ENCODE peak calls at places on chromosomes 1 and 21, in four cellular contexts. One of them, this sample, is unnamed.

GRCh38 chr1:231104917-231105316 is 56.9 kb upstream of the TRIM67 start:
- DNase-seq in PC-9: no peak
- DNase-seq in heart right ventricle: no peak
- DNase-seq in HCT116: no peak
- DNase-seq in this sample: no peak

GRCh38 chr1:95323117-95323516 is 89.1 kb downstream of the RWDD3 start:
- DNase-seq in PC-9: no peak
- DNase-seq in heart right ventricle: no peak
- DNase-seq in HCT116: no peak
- DNase-seq in this sample: no peak

GRCh38 chr1:116832932-116833578 is 76.7 kb upstream of the PTGFRN start:
- DNase-seq in PC-9: no peak
- DNase-seq in heart right ventricle: no peak
- DNase-seq in HCT116: no peak
- DNase-seq in this sample: no peak

GRCh38 chr1:190578531-190578930 is 100.9 kb upstream of the BRINP3 start:
- DNase-seq in PC-9: no peak
- DNase-seq in heart right ventricle: no peak
- DNase-seq in HCT116: no peak
- DNase-seq in this sample: no peak

GRCh38 chr21:41411449-41412089 is 14.5 kb upstream of the MX1 start:
- DNase-seq in PC-9: no peak
- DNase-seq in heart right ventricle: no peak
- DNase-seq in HCT116: no peak
- DNase-seq in this sample: no peak

GRCh38 chr1:223298706-223299105 is 65.3 kb downstream of the SUSD4 start:
- DNase-seq in PC-9: no peak
- DNase-seq in heart right ventricle: no peak
- DNase-seq in HCT116: no peak
- DNase-seq in this sample: no peak

GRCh38 chr1:233631810-233632375 is 18.0 kb downstream of the KCNK1 start:
- DNase-seq in PC-9: no peak
- DNase-seq in heart right ventricle: no peak
- DNase-seq in HCT116: no peak
- DNase-seq in this sample: no peak

GRCh38 chr1:182080955-182081582 is 19.6 kb upstream of the ZNF648 start:
- DNase-seq in PC-9: peak; percentile 16
- DNase-seq in heart right ventricle: peak; percentile 19
- DNase-seq in HCT116: peak; percentile 29
- DNase-seq in this sample: no peak

GRCh38 chr1:54342306-54342705 is 63.9 kb downstream of the SSBP3 start:
- DNase-seq in PC-9: no peak
- DNase-seq in heart right ventricle: no peak
- DNase-seq in HCT116: no peak
- DNase-seq in this sample: no peak

GRCh38 chr1:240575976-240576666 is 35.8 kb downstream of the GREM2 start:
- DNase-seq in PC-9: no peak
- DNase-seq in heart right ventricle: no peak
- DNase-seq in HCT116: no peak
- DNase-seq in this sample: no peak

GRCh38 chr1:19096036-19096833 is 113.8 kb downstream of the UBR4 start:
- DNase-seq in PC-9: peak; percentile 49
- DNase-seq in heart right ventricle: peak; percentile 53
- DNase-seq in HCT116: peak; percentile 6
- DNase-seq in this sample: no peak

GRCh38 chr21:28821276-28822063 is 171.2 kb downstream of the LTN1 start:
- DNase-seq in PC-9: no peak
- DNase-seq in heart right ventricle: no peak
- DNase-seq in HCT116: no peak
- DNase-seq in this sample: no peak

GRCh38 chr1:146031476-146031875 is 9.9 kb upstream of the HJV start:
- DNase-seq in PC-9: no peak
- DNase-seq in heart right ventricle: no peak
- DNase-seq in HCT116: no peak
- DNase-seq in this sample: no peak

GRCh38 chr1:6028042-6028895 is 17.4 kb upstream of the KCNAB2 start:
- DNase-seq in PC-9: no peak
- DNase-seq in heart right ventricle: no peak
- DNase-seq in HCT116: no peak
- DNase-seq in this sample: no peak

GRCh38 chr1:168236836-168237611 is 11.2 kb downstream of the SFT2D2 start:
- DNase-seq in PC-9: no peak
- DNase-seq in heart right ventricle: no peak
- DNase-seq in HCT116: no peak
- DNase-seq in this sample: no peak

GRCh38 chr1:25065246-25066238 is 135.5 kb upstream of the RUNX3 start:
- DNase-seq in PC-9: no peak
- DNase-seq in heart right ventricle: no peak
- DNase-seq in HCT116: no peak
- DNase-seq in this sample: no peak

GRCh38 chr1:214570442-214570841 is 19.0 kb upstream of the PTPN14 start:
- DNase-seq in PC-9: no peak
- DNase-seq in heart right ventricle: no peak
- DNase-seq in HCT116: no peak
- DNase-seq in this sample: no peak

GRCh38 chr21:38989097-38989744 is 183.5 kb downstream of the ETS2 start:
- DNase-seq in PC-9: no peak
- DNase-seq in heart right ventricle: no peak
- DNase-seq in HCT116: no peak
- DNase-seq in this sample: no peak

GRCh38 chr21:46100426-46100825 is 2.5 kb downstream of the COL6A2 start:
- DNase-seq in PC-9: no peak
- DNase-seq in heart right ventricle: peak; percentile 2
- DNase-seq in HCT116: no peak
- DNase-seq in this sample: no peak

GRCh38 chr1:205456868-205457724 is 1.3 kb upstream of the BLACAT1 start:
- DNase-seq in PC-9: no peak
- DNase-seq in heart right ventricle: no peak
- DNase-seq in HCT116: no peak
- DNase-seq in this sample: no peak

GRCh38 chr1:201748331-201748730 is 80.6 kb upstream of the IPO9 start:
- DNase-seq in PC-9: peak; percentile 54
- DNase-seq in heart right ventricle: no peak
- DNase-seq in HCT116: no peak
- DNase-seq in this sample: peak; percentile 74

GRCh38 chr1:227234998-227235405 is 83.3 kb downstream of the CDC42BPA start:
- DNase-seq in PC-9: peak; percentile 19
- DNase-seq in heart right ventricle: peak; percentile 27
- DNase-seq in HCT116: peak; percentile 63
- DNase-seq in this sample: peak; percentile 16

GRCh38 chr21:44612029-44612486 is at the start of gene KRTAP10-8:
- DNase-seq in PC-9: no peak
- DNase-seq in heart right ventricle: no peak
- DNase-seq in HCT116: no peak
- DNase-seq in this sample: no peak

GRCh38 chr1:199463521-199464127 is 563.9 kb upstream of the NR5A2 start:
- DNase-seq in PC-9: peak; percentile 18
- DNase-seq in heart right ventricle: no peak
- DNase-seq in HCT116: peak; percentile 40
- DNase-seq in this sample: peak; percentile 54

GRCh38 chr1:105934806-105935205 is 1121.7 kb upstream of the PRMT6 start:
- DNase-seq in PC-9: no peak
- DNase-seq in heart right ventricle: no peak
- DNase-seq in HCT116: no peak
- DNase-seq in this sample: no peak

GRCh38 chr1:235131961-235132360 is 3.3 kb upstream of the TOMM20 start:
- DNase-seq in PC-9: no peak
- DNase-seq in heart right ventricle: no peak
- DNase-seq in HCT116: no peak
- DNase-seq in this sample: no peak

GRCh38 chr1:21620461-21620860 is 48.7 kb downstream of the RAP1GAP start:
- DNase-seq in PC-9: no peak
- DNase-seq in heart right ventricle: no peak
- DNase-seq in HCT116: no peak
- DNase-seq in this sample: no peak

GRCh38 chr1:201695607-201696006 is 133.3 kb upstream of the IPO9 start:
- DNase-seq in PC-9: no peak
- DNase-seq in heart right ventricle: no peak
- DNase-seq in HCT116: no peak
- DNase-seq in this sample: no peak

GRCh38 chr21:29092102-29092959 is 18.9 kb upstream of the CCT8 start:
- DNase-seq in PC-9: no peak
- DNase-seq in heart right ventricle: no peak
- DNase-seq in HCT116: no peak
- DNase-seq in this sample: no peak

GRCh38 chr1:4687943-4688342 is 33.5 kb downstream of the AJAP1 start:
- DNase-seq in PC-9: no peak
- DNase-seq in heart right ventricle: no peak
- DNase-seq in HCT116: no peak
- DNase-seq in this sample: no peak
- TF ChIP-seq CTCF in PC-9: no peak
- TF ChIP-seq CTCF in heart right ventricle: no peak
- TF ChIP-seq CTCF in HCT116: no peak
- TF ChIP-seq CTCF in this sample: no peak

GRCh38 chr1:246987083-246987690 is 20.7 kb downstream of the ZNF695 start:
- DNase-seq in PC-9: no peak
- DNase-seq in heart right ventricle: no peak
- DNase-seq in HCT116: no peak
- DNase-seq in this sample: no peak
- H3K9me3 ChIP-seq in PC-9: peaks cover 38% of the 10 kb centered on the region
- H3K9me3 ChIP-seq in heart right ventricle: peaks cover 67% of the 10 kb centered on the region
- H3K9me3 ChIP-seq in HCT116: peaks cover 66% of the 10 kb centered on the region
- H3K9me3 ChIP-seq in this sample: peaks cover 40% of the 10 kb centered on the region

GRCh38 chr1:44609412-44609767 is 64.9 kb downstream of the TMEM53 start:
- DNase-seq in PC-9: peak; percentile 49
- DNase-seq in heart right ventricle: peak; percentile 48
- DNase-seq in HCT116: peak; percentile 10
- DNase-seq in this sample: no peak
- TF ChIP-seq CTCF in PC-9: peak; percentile 56
- TF ChIP-seq CTCF in heart right ventricle: peak; percentile 62
- TF ChIP-seq CTCF in HCT116: peak; percentile 18
- TF ChIP-seq CTCF in this sample: peak; percentile 74

GRCh38 chr1:158992787-158993312 is 16.9 kb upstream of the IFI16 start:
- DNase-seq in PC-9: no peak
- DNase-seq in heart right ventricle: no peak
- DNase-seq in HCT116: no peak
- DNase-seq in this sample: no peak
- H3K9me3 ChIP-seq in PC-9: no peaks in the 10 kb centered on the region
- H3K9me3 ChIP-seq in heart right ventricle: no peaks in the 10 kb centered on the region
- H3K9me3 ChIP-seq in HCT116: no peaks in the 10 kb centered on the region
- H3K9me3 ChIP-seq in this sample: no peaks in the 10 kb centered on the region

GRCh38 chr1:31756578-31756977 is 7.6 kb downstream of the ADGRB2 start:
- DNase-seq in PC-9: no peak
- DNase-seq in heart right ventricle: no peak
- DNase-seq in HCT116: no peak
- DNase-seq in this sample: no peak

GRCh38 chr1:31757989-31758388 is 6.2 kb downstream of the ADGRB2 start:
- DNase-seq in PC-9: no peak
- DNase-seq in heart right ventricle: no peak
- DNase-seq in HCT116: no peak
- DNase-seq in this sample: no peak

GRCh38 chr1:31755197-31755611 is 8.9 kb downstream of the ADGRB2 start:
- DNase-seq in PC-9: peak; percentile 56
- DNase-seq in heart right ventricle: peak; percentile 48
- DNase-seq in HCT116: no peak
- DNase-seq in this sample: no peak

GRCh38 chr1:31755850-31756492 is 8.2 kb downstream of the ADGRB2 start:
- DNase-seq in PC-9: no peak
- DNase-seq in heart right ventricle: no peak
- DNase-seq in HCT116: no peak
- DNase-seq in this sample: no peak

DNA sequence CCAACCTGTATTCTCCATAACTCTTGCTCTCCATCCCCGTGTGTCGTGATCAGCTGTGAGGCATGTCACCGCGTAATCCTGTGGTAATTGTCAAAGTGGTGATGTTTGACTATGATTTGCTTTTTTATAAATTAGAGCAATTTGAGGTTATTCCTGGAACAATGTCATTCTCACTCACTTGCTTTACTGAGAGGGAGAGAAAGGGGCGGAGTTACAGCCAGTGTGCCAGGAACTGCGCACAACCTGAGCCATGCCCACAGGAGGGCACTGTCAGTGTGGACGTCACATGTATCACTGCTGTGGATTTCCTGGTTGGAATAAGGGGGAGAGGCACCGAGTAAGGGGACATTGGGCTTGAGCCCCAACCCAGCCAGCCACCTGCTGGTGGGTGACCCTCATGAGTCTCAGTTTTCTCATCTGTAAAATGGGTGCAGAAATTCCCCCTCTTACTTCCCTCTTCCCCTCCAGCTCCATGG is 6.9 kb downstream of the ADGRB2 start:
- DNase-seq in PC-9: no peak
- DNase-seq in heart right ventricle: no peak
- DNase-seq in HCT116: no peak
- DNase-seq in this sample: no peak
- TF ChIP-seq CTCF in PC-9: no peak
- TF ChIP-seq CTCF in heart right ventricle: no peak
- TF ChIP-seq CTCF in HCT116: no peak
- TF ChIP-seq CTCF in this sample: no peak

GRCh38 chr1:247741756-247742155 is 3.3 kb downstream of the OR14K1 start:
- DNase-seq in PC-9: no peak
- DNase-seq in heart right ventricle: no peak
- DNase-seq in HCT116: no peak
- DNase-seq in this sample: no peak
- H3K9me3 ChIP-seq in PC-9: no peaks in the 10 kb centered on the region
- H3K9me3 ChIP-seq in heart right ventricle: no peaks in the 10 kb centered on the region
- H3K9me3 ChIP-seq in HCT116: peaks cover 4% of the 10 kb centered on the region
- H3K9me3 ChIP-seq in this sample: peaks cover 13% of the 10 kb centered on the region

GRCh38 chr1:114756009-114756892 is 1.5 kb downstream of the CSDE1 start:
- DNase-seq in PC-9: no peak
- DNase-seq in heart right ventricle: no peak
- DNase-seq in HCT116: no peak
- DNase-seq in this sample: no peak

GRCh38 chr1:114757455-114758250 is at the start of gene CSDE1:
- DNase-seq in PC-9: peak; percentile 95
- DNase-seq in heart right ventricle: peak; percentile 98
- DNase-seq in HCT116: peak; percentile 98
- DNase-seq in this sample: peak; percentile 98

GRCh38 chr1:114755006-114755936 is 2.5 kb downstream of the CSDE1 start:
- DNase-seq in PC-9: no peak
- DNase-seq in heart right ventricle: no peak
- DNase-seq in HCT116: no peak
- DNase-seq in this sample: no peak

GRCh38 chr1:114756949-114757454 is 782 bp downstream of the CSDE1 start:
- DNase-seq in PC-9: peak; percentile 16
- DNase-seq in heart right ventricle: no peak
- DNase-seq in HCT116: no peak
- DNase-seq in this sample: no peak

GRCh38 chr1:114758251-114758832 is 558 bp upstream of the CSDE1 start:
- DNase-seq in PC-9: no peak
- DNase-seq in heart right ventricle: no peak
- DNase-seq in HCT116: no peak
- DNase-seq in this sample: no peak
- TF ChIP-seq CTCF in PC-9: peak; percentile 8
- TF ChIP-seq CTCF in heart right ventricle: no peak
- TF ChIP-seq CTCF in HCT116: no peak
- TF ChIP-seq CTCF in this sample: no peak

GRCh38 chr1:248102847-248103246 is 7.9 kb downstream of the OR2L13 start:
- DNase-seq in PC-9: no peak
- DNase-seq in heart right ventricle: no peak
- DNase-seq in HCT116: no peak
- DNase-seq in this sample: no peak
- H3K9me3 ChIP-seq in PC-9: no peaks in the 10 kb centered on the region
- H3K9me3 ChIP-seq in heart right ventricle: peaks cover 3% of the 10 kb centered on the region
- H3K9me3 ChIP-seq in HCT116: peaks cover 10% of the 10 kb centered on the region
- H3K9me3 ChIP-seq in this sample: peaks cover 14% of the 10 kb centered on the region